ENCODE peak calls at places on chromosomes 11 and 22, in six cellular contexts. One of them, this sample, is unnamed.

GRCh38 chr22:41249442-41249841 is 8.7 kb upstream of the CHADL start:
- DNase-seq in NCI-H460: no peak
- DNase-seq in NCI-H1417: no peak
- DNase-seq in right atrium auricular region: no peak
- DNase-seq in NCI-H82: no peak
- DNase-seq in EL: no peak
- DNase-seq in this sample: no peak

GRCh38 chr22:48799227-48799970 is 1028.3 kb downstream of the BRD1 start:
- DNase-seq in NCI-H1417: no peak
- DNase-seq in NCI-H460: no peak
- DNase-seq in right atrium auricular region: no peak
- DNase-seq in EL: no peak
- DNase-seq in NCI-H82: no peak
- DNase-seq in this sample: no peak

GRCh38 chr22:41561335-41561734 is 525 bp downstream of the CSDC2 start:
- DNase-seq in right atrium auricular region: no peak
- DNase-seq in EL: no peak
- DNase-seq in NCI-H1417: no peak
- DNase-seq in NCI-H460: no peak
- DNase-seq in NCI-H82: peak
- DNase-seq in this sample: no peak

GRCh38 chr11:65639623-65640482 is 2.0 kb downstream of the SIPA1 start:
- DNase-seq in right atrium auricular region: no peak
- DNase-seq in NCI-H82: no peak
- DNase-seq in EL: peak
- DNase-seq in NCI-H1417: no peak
- DNase-seq in NCI-H460: no peak
- DNase-seq in this sample: peak

GRCh38 chr22:41856484-41856883 is 23.6 kb downstream of the SREBF2 start:
- DNase-seq in NCI-H1417: no peak
- DNase-seq in right atrium auricular region: no peak
- DNase-seq in EL: no peak
- DNase-seq in NCI-H82: peak
- DNase-seq in NCI-H460: no peak
- DNase-seq in this sample: no peak

GRCh38 chr11:64069401-64070300 is 33.9 kb downstream of the FLRT1 start:
- DNase-seq in NCI-H1417: peak
- DNase-seq in NCI-H460: no peak
- DNase-seq in NCI-H82: peak
- DNase-seq in EL: no peak
- DNase-seq in right atrium auricular region: no peak
- DNase-seq in this sample: no peak

GRCh38 chr11:27720277-27720830 is 20.1 kb upstream of the BDNF start:
- DNase-seq in NCI-H82: peak
- DNase-seq in right atrium auricular region: no peak
- DNase-seq in EL: peak
- DNase-seq in NCI-H460: no peak
- DNase-seq in NCI-H1417: peak
- DNase-seq in this sample: no peak

GRCh38 chr11:61745796-61746653 is 6.4 kb upstream of the MYRF start:
- DNase-seq in right atrium auricular region: no peak
- DNase-seq in NCI-H1417: no peak
- DNase-seq in NCI-H460: no peak
- DNase-seq in EL: no peak
- DNase-seq in NCI-H82: peak
- DNase-seq in this sample: no peak

GRCh38 chr22:25492950-25493790 is 71.3 kb upstream of the GRK3 start:
- DNase-seq in right atrium auricular region: no peak
- DNase-seq in NCI-H1417: peak
- DNase-seq in NCI-H460: no peak
- DNase-seq in EL: no peak
- DNase-seq in NCI-H82: peak
- DNase-seq in this sample: no peak

GRCh38 chr11:96012086-96012824 is 88.3 kb upstream of the MTMR2 start:
- DNase-seq in NCI-H460: peak
- DNase-seq in EL: peak
- DNase-seq in right atrium auricular region: peak
- DNase-seq in NCI-H82: peak
- DNase-seq in NCI-H1417: peak
- DNase-seq in this sample: peak

GRCh38 chr11:76047766-76048165 is 158.5 kb downstream of the WNT11 start:
- DNase-seq in NCI-H82: no peak
- DNase-seq in NCI-H460: no peak
- DNase-seq in EL: no peak
- DNase-seq in NCI-H1417: no peak
- DNase-seq in right atrium auricular region: no peak
- DNase-seq in this sample: no peak

GRCh38 chr11:32172771-32173170 is 81.9 kb downstream of the RCN1 start:
- DNase-seq in NCI-H82: no peak
- DNase-seq in NCI-H460: no peak
- DNase-seq in right atrium auricular region: no peak
- DNase-seq in EL: peak
- DNase-seq in NCI-H1417: no peak
- DNase-seq in this sample: no peak

GRCh38 chr11:121291896-121292502 is 572 bp upstream of the SC5D start:
- DNase-seq in EL: peak
- DNase-seq in right atrium auricular region: peak
- DNase-seq in NCI-H82: peak
- DNase-seq in NCI-H460: no peak
- DNase-seq in NCI-H1417: no peak
- DNase-seq in this sample: no peak

GRCh38 chr11:6611092-6612007 is 666 bp downstream of the TAF10 start:
- DNase-seq in NCI-H460: no peak
- DNase-seq in right atrium auricular region: no peak
- DNase-seq in NCI-H1417: peak
- DNase-seq in NCI-H82: peak
- DNase-seq in EL: peak
- DNase-seq in this sample: no peak

GRCh38 chr11:7060828-7061227 is 28.0 kb upstream of the RBMXL2 start:
- DNase-seq in NCI-H460: no peak
- DNase-seq in NCI-H1417: no peak
- DNase-seq in EL: peak
- DNase-seq in right atrium auricular region: no peak
- DNase-seq in NCI-H82: no peak
- DNase-seq in this sample: no peak

GRCh38 chr22:24986816-24987215 is 34.3 kb downstream of the KIAA1671 start:
- DNase-seq in NCI-H82: no peak
- DNase-seq in EL: no peak
- DNase-seq in NCI-H1417: no peak
- DNase-seq in right atrium auricular region: no peak
- DNase-seq in NCI-H460: no peak
- DNase-seq in this sample: peak

GRCh38 chr22:24845036-24845918 is 39.3 kb downstream of the SGSM1 start:
- DNase-seq in NCI-H82: no peak
- DNase-seq in NCI-H460: no peak
- DNase-seq in right atrium auricular region: peak
- DNase-seq in EL: peak
- DNase-seq in NCI-H1417: no peak
- DNase-seq in this sample: no peak

GRCh38 chr22:33971561-33971961 is 51.3 kb upstream of the LARGE1 start:
- DNase-seq in EL: no peak
- DNase-seq in NCI-H1417: no peak
- DNase-seq in right atrium auricular region: no peak
- DNase-seq in NCI-H82: no peak
- DNase-seq in NCI-H460: no peak
- DNase-seq in this sample: no peak

GRCh38 chr11:116515666-116516184 is 257.1 kb downstream of the BUD13 start:
- DNase-seq in right atrium auricular region: no peak
- DNase-seq in NCI-H460: no peak
- DNase-seq in NCI-H1417: peak
- DNase-seq in NCI-H82: no peak
- DNase-seq in EL: no peak
- DNase-seq in this sample: no peak

GRCh38 chr11:86623041-86623621 is 49.3 kb downstream of the ME3 start:
- DNase-seq in NCI-H1417: no peak
- DNase-seq in EL: no peak
- DNase-seq in NCI-H460: no peak
- DNase-seq in NCI-H82: no peak
- DNase-seq in right atrium auricular region: no peak
- DNase-seq in this sample: no peak

GRCh38 chr11:1560618-1561251 is 11.3 kb downstream of the DUSP8 start:
- DNase-seq in right atrium auricular region: no peak
- DNase-seq in NCI-H82: no peak
- DNase-seq in NCI-H460: no peak
- DNase-seq in NCI-H1417: no peak
- DNase-seq in EL: no peak
- DNase-seq in this sample: peak

GRCh38 chr11:93704237-93704636 is 37.1 kb downstream of the TAF1D start:
- DNase-seq in right atrium auricular region: no peak
- DNase-seq in EL: no peak
- DNase-seq in NCI-H82: no peak
- DNase-seq in NCI-H460: no peak
- DNase-seq in NCI-H1417: no peak
- DNase-seq in this sample: no peak

GRCh38 chr22:23818541-23818940 is 20.3 kb downstream of the DERL3 start:
- DNase-seq in NCI-H1417: no peak
- DNase-seq in NCI-H82: no peak
- DNase-seq in EL: no peak
- DNase-seq in right atrium auricular region: no peak
- DNase-seq in NCI-H460: no peak
- DNase-seq in this sample: no peak

GRCh38 chr22:29798318-29798717 is 31.1 kb downstream of the UQCR10 start:
- DNase-seq in right atrium auricular region: no peak
- DNase-seq in EL: no peak
- DNase-seq in NCI-H460: no peak
- DNase-seq in NCI-H1417: no peak
- DNase-seq in NCI-H82: peak
- DNase-seq in this sample: no peak

GRCh38 chr22:26632422-26633155 is 10.8 kb downstream of the CRYBA4 start:
- DNase-seq in right atrium auricular region: no peak
- DNase-seq in NCI-H1417: no peak
- DNase-seq in EL: no peak
- DNase-seq in NCI-H460: no peak
- DNase-seq in NCI-H82: no peak
- DNase-seq in this sample: no peak

GRCh38 chr11:36507824-36508489 is 2.1 kb downstream of the TRAF6 start:
- DNase-seq in right atrium auricular region: no peak
- DNase-seq in NCI-H82: no peak
- DNase-seq in NCI-H1417: no peak
- DNase-seq in EL: no peak
- DNase-seq in NCI-H460: no peak
- DNase-seq in this sample: no peak

GRCh38 chr22:24772493-24773220 is 1.9 kb downstream of the PIWIL3 start:
- DNase-seq in NCI-H1417: no peak
- DNase-seq in EL: peak
- DNase-seq in NCI-H82: peak
- DNase-seq in right atrium auricular region: no peak
- DNase-seq in NCI-H460: peak
- DNase-seq in this sample: no peak

GRCh38 chr11:66466225-66467033 is at the start of gene PELI3:
- DNase-seq in NCI-H460: peak
- DNase-seq in NCI-H82: peak
- DNase-seq in right atrium auricular region: peak
- DNase-seq in NCI-H1417: peak
- DNase-seq in EL: peak
- DNase-seq in this sample: peak

GRCh38 chr11:73564903-73565302 is 33.0 kb downstream of the FAM168A start:
- DNase-seq in right atrium auricular region: no peak
- DNase-seq in NCI-H460: no peak
- DNase-seq in NCI-H82: peak
- DNase-seq in NCI-H1417: no peak
- DNase-seq in EL: no peak
- DNase-seq in this sample: no peak

This sample was measured in CD4-positive, alpha-beta memory T cell.